ENCODE peak calls at places on chromosomes 13 and 19, in five cellular contexts. G is GM20000; X is activated CD8-positive, alpha-beta memory T cell treated with anti-CD3 and anti-CD28 coated beads, Interleukin-2, amount 50 U/mL, for 48 hours; K is GF-D8; V is T-cell. Z is an unnamed sample.
A peak's percentile ranks its signal among the peaks of the same experiment; 100 is the strongest.

GRCh38 chr13:99759163-99759552 is 212.4 kb downstream of the ZIC5 start:
- DNase-seq in G (no peak), X (no peak), K (no peak), V (no peak), Z (no peak)

GRCh38 chr19:38956264-38956663 is 19.3 kb downstream of the FBXO17 start:
- DNase-seq in G (no peak), X (no peak), K (no peak), V (no peak), Z (no peak)

GRCh38 chr19:14385492-14385891 is 4.2 kb downstream of the ADGRE5 start:
- DNase-seq in G (no peak), X (no peak), K (no peak), V (no peak), Z (no peak)

GRCh38 chr19:4140237-4140711 is 13.2 kb upstream of the CREB3L3 start:
- DNase-seq in G (peak; percentile 79), X (peak; percentile 65), K (peak; percentile 28), V (no peak), Z (peak; percentile 71)

GRCh38 chr13:72886272-72887062 is 104.5 kb downstream of the PIBF1 start:
- DNase-seq in G (no peak), X (no peak), K (no peak), V (no peak), Z (no peak)

GRCh38 chr19:34428549-34429285 is 536 bp downstream of the UBA2 start:
- DNase-seq in G (peak; percentile 35), X (no peak), K (no peak), V (peak; percentile 9), Z (no peak)

GRCh38 chr13:27569405-27569804 is 50.9 kb downstream of the LNX2 start:
- DNase-seq in G (no peak), X (no peak), K (no peak), V (no peak), Z (no peak)

GRCh38 chr13:105914637-105915036 is 620.8 kb downstream of the EFNB2 start:
- DNase-seq in G (no peak), X (no peak), K (no peak), V (no peak), Z (no peak)

Z was measured in ecto neural progenitor cell.